ENCODE peak calls at places on chromosomes 13 and 19, in eight cellular contexts. T is AG08395; E is GDM1; J is stimulated activated CD4-positive, alpha-beta T cell treated with anti-CD3 and anti-CD28 coated beads, TNF-alpha, amount 100 ng/mL, for 48 hours; X is T-helper 9 cell; B is cardiac muscle cell; F is T-helper 1 cell; Q is neural progenitor cell. O is an unnamed sample.

GRCh38 chr19:45817725-45818301 is 2.7 kb upstream of the RSPH6A start:
- DNase-seq in F (no peak), J (no peak), X (no peak), T (no peak), Q (peak; percentile 32), E (no peak), B (no peak), O (no peak)

GRCh38 chr13:98315466-98315865 is 138.4 kb upstream of the RNF113B start:
- DNase-seq in Q (no peak), B (peak; percentile 35), E (no peak), J (no peak), F (no peak), T (peak; percentile 82), X (no peak), O (no peak)

GRCh38 chr13:32022292-32022691 is 9.3 kb upstream of the FRY start:
- DNase-seq in F (no peak), T (no peak), X (no peak), B (no peak), Q (peak; percentile 33), E (no peak), J (no peak), O (no peak)

GRCh38 chr13:31522431-31522830 is 216.9 kb upstream of the RXFP2 start:
- DNase-seq in B (no peak), J (no peak), T (no peak), Q (no peak), F (no peak), E (no peak), X (no peak), O (no peak)

GRCh38 chr13:20991741-20992520 is 69.5 kb downstream of the LATS2 start:
- DNase-seq in E (no peak), B (no peak), X (no peak), T (no peak), J (no peak), F (no peak), Q (no peak), O (no peak)

GRCh38 chr13:65913173-65913572 is 1317.0 kb downstream of the PCDH9 start:
- DNase-seq in Q (no peak), F (no peak), B (peak; percentile 84), T (peak; percentile 67), J (no peak), E (no peak), X (no peak), O (no peak)

GRCh38 chr13:107205318-107206112 is 637.6 kb upstream of the ARGLU1 start:
- DNase-seq in E (peak; percentile 27), X (peak; percentile 51), T (peak; percentile 66), J (peak; percentile 37), Q (peak; percentile 77), B (peak; percentile 80), F (peak; percentile 28), O (peak; percentile 56)

GRCh38 chr13:27339299-27339698 is 68.7 kb downstream of the RASL11A start:
- DNase-seq in E (peak; percentile 51), J (no peak), T (no peak), X (no peak), Q (peak; percentile 63), F (peak; percentile 21), B (peak; percentile 72), O (peak; percentile 38)

GRCh38 chr19:47324502-47324901 is 7.5 kb upstream of the C5AR2 start:
- DNase-seq in E (peak; percentile 40), X (no peak), B (no peak), T (no peak), F (no peak), Q (no peak), J (no peak), O (no peak)

GRCh38 chr19:19549804-19550453 is 11.9 kb downstream of the CILP2 start:
- DNase-seq in B (no peak), T (no peak), Q (no peak), F (no peak), J (no peak), E (no peak), X (no peak), O (no peak)

GRCh38 chr13:50320297-50320862 is 305.1 kb downstream of the KCNRG start:
- DNase-seq in Q (no peak), B (peak; percentile 35), T (peak; percentile 13), E (no peak), F (no peak), X (no peak), J (no peak), O (no peak)

GRCh38 chr13:98454389-98454881 is 122.5 kb downstream of the STK24 start:
- DNase-seq in B (peak; percentile 88), E (peak; percentile 75), Q (no peak), X (no peak), T (peak; percentile 84), F (no peak), J (no peak), O (no peak)

GRCh38 chr19:23698711-23699520 is 11.9 kb upstream of the ZNF675 start:
- DNase-seq in B (no peak), F (no peak), Q (no peak), E (no peak), X (no peak), J (no peak), T (no peak), O (peak; percentile 52)

GRCh38 chr13:24671367-24672117 is 8.7 kb upstream of the ATP12A start:
- DNase-seq in F (no peak), B (peak; percentile 91), E (no peak), X (no peak), Q (peak; percentile 69), J (no peak), T (peak; percentile 91), O (peak; percentile 77)